ENCODE peak calls at places on chromosomes 4 and X, in seven cellular contexts. K is adrenal gland, E is GM04504, I is WTC11, L is HFF-Myc, R is GM12878, J is anterior cingulate cortex. P is an unnamed sample.

GRCh38 chr4:146638801-146639351 is at the start of gene POU4F2:
- DNase-seq in E (no peak), L (no peak), J (no peak), I (peak), K (no peak), R (no peak), P (peak)

GRCh38 chrX:24672701-24673190 is 21.0 kb upstream of the POLA1 start:
- DNase-seq in J (peak), R (no peak), K (no peak), E (no peak), L (no peak), I (no peak), P (no peak)

GRCh38 chr4:168863719-168864632 is 146.1 kb downstream of the CBR4 start:
- DNase-seq in E (no peak), J (no peak), I (no peak), K (no peak), L (no peak), R (no peak), P (no peak)

GRCh38 chr4:41575207-41575606 is 37.2 kb downstream of the LIMCH1 start:
- DNase-seq in L (no peak), E (no peak), K (no peak), J (no peak), R (no peak), I (no peak), P (no peak)

GRCh38 chrX:20066968-20067708 is 49.6 kb downstream of the MAP7D2 start:
- DNase-seq in E (no peak), I (no peak), R (no peak), L (peak), K (no peak), J (no peak), P (peak)

GRCh38 chr4:84916233-84916632 is 50.3 kb downstream of the WDFY3 start:
- DNase-seq in K (no peak), I (no peak), J (no peak), E (no peak), R (no peak), L (no peak), P (no peak)

GRCh38 chr4:2785613-2786012 is 7.3 kb upstream of the SH3BP2 start:
- DNase-seq in L (no peak), K (peak), I (no peak), J (no peak), E (no peak), R (peak), P (no peak)

GRCh38 chrX:24100713-24101112 is 46.0 kb downstream of the EIF2S3 start:
- DNase-seq in E (no peak), K (no peak), L (no peak), J (no peak), R (no peak), I (no peak), P (no peak)

GRCh38 chr4:26765515-26765914 is 95.1 kb upstream of the STIM2 start:
- DNase-seq in E (no peak), L (no peak), R (no peak), K (no peak), I (no peak), J (no peak), P (no peak)

GRCh38 chr4:105440890-105441289 is 33.0 kb downstream of the PPA2 start:
- DNase-seq in E (no peak), K (no peak), L (no peak), R (no peak), I (no peak), J (no peak), P (no peak)

GRCh38 chrX:39519213-39519544 is 578.6 kb downstream of the BCOR start:
- DNase-seq in L (no peak), J (no peak), R (no peak), E (no peak), I (no peak), K (no peak), P (no peak)

GRCh38 chr4:174216935-174217272 is 66.6 kb downstream of the FBXO8 start:
- DNase-seq in I (no peak), K (no peak), R (no peak), L (no peak), E (no peak), J (no peak), P (no peak)

GRCh38 chr4:158331863-158332262 is 121.6 kb downstream of the TMEM144 start:
- DNase-seq in L (no peak), I (no peak), J (no peak), R (no peak), K (no peak), E (no peak), P (no peak)

GRCh38 chr4:6184169-6184568 is 16.2 kb downstream of the JAKMIP1 start:
- DNase-seq in K (no peak), L (no peak), I (no peak), R (no peak), E (no peak), J (no peak), P (no peak)

GRCh38 chr4:153573881-153574807 is 108.0 kb downstream of the TMEM131L start:
- DNase-seq in K (peak), E (peak), J (peak), L (peak), R (no peak), I (no peak), P (peak)

GRCh38 chr4:5922556-5922955 is 29.7 kb upstream of the CRMP1 start:
- DNase-seq in K (no peak), I (no peak), L (no peak), J (no peak), E (no peak), R (no peak), P (no peak)

GRCh38 chr4:44760142-44760898 is 34.0 kb upstream of the GNPDA2 start:
- DNase-seq in R (no peak), J (no peak), E (peak), L (peak), K (no peak), I (no peak), P (peak)

P was measured in AG08396.